ENCODE peak calls at places on chromosomes 1 and 21, in six cellular contexts. One of them, this sample, is unnamed.

GRCh38 chr1:14095001-14095400 is 395.0 kb downstream of the PRDM2 start:
- DNase-seq in GM23338: peak; percentile 81
- DNase-seq in HCT116: peak; percentile 6
- DNase-seq in endothelial cell of umbilical vein: no peak
- DNase-seq in prostate gland: no peak
- DNase-seq in suprapubic skin: no peak
- DNase-seq in this sample: no peak

GRCh38 chr21:43667191-43667904 is 8.0 kb downstream of the RRP1B start:
- DNase-seq in GM23338: no peak
- DNase-seq in HCT116: no peak
- DNase-seq in endothelial cell of umbilical vein: no peak
- DNase-seq in prostate gland: no peak
- DNase-seq in suprapubic skin: no peak
- DNase-seq in this sample: no peak

GRCh38 chr1:204258213-204259115 is 44.7 kb upstream of the GOLT1A start:
- DNase-seq in GM23338: peak; percentile 88
- DNase-seq in HCT116: peak; percentile 37
- DNase-seq in endothelial cell of umbilical vein: peak; percentile 69
- DNase-seq in prostate gland: peak; percentile 60
- DNase-seq in suprapubic skin: no peak
- DNase-seq in this sample: no peak

GRCh38 chr1:41802532-41803501 is 115.9 kb downstream of the HIVEP3 start:
- DNase-seq in GM23338: no peak
- DNase-seq in HCT116: no peak
- DNase-seq in endothelial cell of umbilical vein: no peak
- DNase-seq in prostate gland: peak; percentile 72
- DNase-seq in suprapubic skin: no peak
- DNase-seq in this sample: peak; percentile 62

GRCh38 chr1:114397601-114398000 is 113.4 kb downstream of the TRIM33 start:
- DNase-seq in GM23338: no peak
- DNase-seq in HCT116: no peak
- DNase-seq in endothelial cell of umbilical vein: no peak
- DNase-seq in prostate gland: no peak
- DNase-seq in suprapubic skin: no peak
- DNase-seq in this sample: no peak

GRCh38 chr1:27356628-27357280 is 10.0 kb downstream of the MAP3K6 start:
- DNase-seq in GM23338: peak; percentile 71
- DNase-seq in HCT116: no peak
- DNase-seq in endothelial cell of umbilical vein: no peak
- DNase-seq in prostate gland: peak; percentile 66
- DNase-seq in suprapubic skin: no peak
- DNase-seq in this sample: no peak

GRCh38 chr21:46500224-46500861 is 41.7 kb downstream of the DIP2A start:
- DNase-seq in GM23338: no peak
- DNase-seq in HCT116: no peak
- DNase-seq in endothelial cell of umbilical vein: peak; percentile 34
- DNase-seq in prostate gland: no peak
- DNase-seq in suprapubic skin: no peak
- DNase-seq in this sample: no peak

GRCh38 chr1:108661030-108661609 is at the start of gene HENMT1:
- DNase-seq in GM23338: peak; percentile 82
- DNase-seq in HCT116: no peak
- DNase-seq in endothelial cell of umbilical vein: peak; percentile 85
- DNase-seq in prostate gland: peak; percentile 15
- DNase-seq in suprapubic skin: peak; percentile 84
- DNase-seq in this sample: peak; percentile 35

GRCh38 chr21:43911015-43911934 is 46.3 kb downstream of the AGPAT3 start:
- DNase-seq in GM23338: no peak
- DNase-seq in HCT116: no peak
- DNase-seq in endothelial cell of umbilical vein: no peak
- DNase-seq in prostate gland: no peak
- DNase-seq in suprapubic skin: peak; percentile 61
- DNase-seq in this sample: no peak

GRCh38 chr1:212457740-212458338 is 25.1 kb downstream of the NENF start:
- DNase-seq in GM23338: peak; percentile 93
- DNase-seq in HCT116: peak; percentile 48
- DNase-seq in endothelial cell of umbilical vein: peak; percentile 42
- DNase-seq in prostate gland: no peak
- DNase-seq in suprapubic skin: no peak
- DNase-seq in this sample: no peak

GRCh38 chr1:70142120-70142519 is 63.3 kb downstream of the LRRC40 start:
- DNase-seq in GM23338: peak; percentile 26
- DNase-seq in HCT116: no peak
- DNase-seq in endothelial cell of umbilical vein: no peak
- DNase-seq in prostate gland: no peak
- DNase-seq in suprapubic skin: no peak
- DNase-seq in this sample: no peak

GRCh38 chr1:233907139-233907538 is 2.7 kb downstream of the SLC35F3 start:
- DNase-seq in GM23338: no peak
- DNase-seq in HCT116: no peak
- DNase-seq in endothelial cell of umbilical vein: no peak
- DNase-seq in prostate gland: no peak
- DNase-seq in suprapubic skin: no peak
- DNase-seq in this sample: no peak

GRCh38 chr1:87478231-87478630 is 149.6 kb downstream of the LMO4 start:
- DNase-seq in GM23338: peak; percentile 69
- DNase-seq in HCT116: peak; percentile 16
- DNase-seq in endothelial cell of umbilical vein: no peak
- DNase-seq in prostate gland: no peak
- DNase-seq in suprapubic skin: no peak
- DNase-seq in this sample: no peak

GRCh38 chr1:147201786-147202185 is 23.4 kb downstream of the FMO5 start:
- DNase-seq in GM23338: no peak
- DNase-seq in HCT116: no peak
- DNase-seq in endothelial cell of umbilical vein: no peak
- DNase-seq in prostate gland: no peak
- DNase-seq in suprapubic skin: no peak
- DNase-seq in this sample: no peak

GRCh38 chr1:15444476-15445389 is 6.5 kb downstream of the CTRC start:
- DNase-seq in GM23338: no peak
- DNase-seq in HCT116: no peak
- DNase-seq in endothelial cell of umbilical vein: no peak
- DNase-seq in prostate gland: no peak
- DNase-seq in suprapubic skin: no peak
- DNase-seq in this sample: no peak

GRCh38 chr21:45411810-45412206 is 6.8 kb downstream of the COL18A1 start:
- DNase-seq in GM23338: no peak
- DNase-seq in HCT116: no peak
- DNase-seq in endothelial cell of umbilical vein: no peak
- DNase-seq in prostate gland: no peak
- DNase-seq in suprapubic skin: no peak
- DNase-seq in this sample: no peak

GRCh38 chr1:67094191-67094590 is 40.2 kb upstream of the SLC35D1 start:
- DNase-seq in GM23338: no peak
- DNase-seq in HCT116: no peak
- DNase-seq in endothelial cell of umbilical vein: no peak
- DNase-seq in prostate gland: no peak
- DNase-seq in suprapubic skin: no peak
- DNase-seq in this sample: no peak

GRCh38 chr1:31571340-31572295 is 4.7 kb upstream of the TINAGL1 start:
- DNase-seq in GM23338: no peak
- DNase-seq in HCT116: no peak
- DNase-seq in endothelial cell of umbilical vein: no peak
- DNase-seq in prostate gland: no peak
- DNase-seq in suprapubic skin: no peak
- DNase-seq in this sample: no peak

GRCh38 chr1:235714205-235714897 is 64.8 kb upstream of the GNG4 start:
- DNase-seq in GM23338: no peak
- DNase-seq in HCT116: no peak
- DNase-seq in endothelial cell of umbilical vein: no peak
- DNase-seq in prostate gland: no peak
- DNase-seq in suprapubic skin: no peak
- DNase-seq in this sample: no peak

GRCh38 chr1:156592158-156592909 is 758 bp downstream of the NAXE start:
- DNase-seq in GM23338: peak; percentile 21
- DNase-seq in HCT116: no peak
- DNase-seq in endothelial cell of umbilical vein: peak; percentile 7
- DNase-seq in prostate gland: no peak
- DNase-seq in suprapubic skin: no peak
- DNase-seq in this sample: no peak

GRCh38 chr1:241423541-241424479 is 66.8 kb upstream of the RGS7 start:
- DNase-seq in GM23338: peak; percentile 78
- DNase-seq in HCT116: no peak
- DNase-seq in endothelial cell of umbilical vein: peak; percentile 33
- DNase-seq in prostate gland: no peak
- DNase-seq in suprapubic skin: no peak
- DNase-seq in this sample: no peak

GRCh38 chr1:205258313-205259176 is 30.8 kb downstream of the TMCC2 start:
- DNase-seq in GM23338: no peak
- DNase-seq in HCT116: no peak
- DNase-seq in endothelial cell of umbilical vein: no peak
- DNase-seq in prostate gland: no peak
- DNase-seq in suprapubic skin: no peak
- DNase-seq in this sample: no peak

GRCh38 chr1:38786040-38786436 is 73.5 kb downstream of the RRAGC start:
- DNase-seq in GM23338: no peak
- DNase-seq in HCT116: peak; percentile 12
- DNase-seq in endothelial cell of umbilical vein: no peak
- DNase-seq in prostate gland: no peak
- DNase-seq in suprapubic skin: no peak
- DNase-seq in this sample: no peak

GRCh38 chr1:224497714-224498573 is 63.3 kb upstream of the WDR26 start:
- DNase-seq in GM23338: peak; percentile 81
- DNase-seq in HCT116: no peak
- DNase-seq in endothelial cell of umbilical vein: peak; percentile 89
- DNase-seq in prostate gland: peak; percentile 38
- DNase-seq in suprapubic skin: no peak
- DNase-seq in this sample: no peak

GRCh38 chr1:24743404-24744211 is 1.6 kb upstream of the CLIC4 start:
- DNase-seq in GM23338: peak; percentile 57
- DNase-seq in HCT116: no peak
- DNase-seq in endothelial cell of umbilical vein: peak; percentile 39
- DNase-seq in prostate gland: no peak
- DNase-seq in suprapubic skin: peak; percentile 65
- DNase-seq in this sample: no peak

GRCh38 chr1:234589854-234590620 is 19.9 kb downstream of the IRF2BP2 start:
- DNase-seq in GM23338: no peak
- DNase-seq in HCT116: no peak
- DNase-seq in endothelial cell of umbilical vein: no peak
- DNase-seq in prostate gland: no peak
- DNase-seq in suprapubic skin: no peak
- DNase-seq in this sample: no peak

GRCh38 chr1:11526071-11526895 is 47.3 kb downstream of the DISP3 start:
- DNase-seq in GM23338: no peak
- DNase-seq in HCT116: no peak
- DNase-seq in endothelial cell of umbilical vein: no peak
- DNase-seq in prostate gland: no peak
- DNase-seq in suprapubic skin: peak; percentile 68
- DNase-seq in this sample: no peak

GRCh38 chr21:41183575-41183974 is 15.6 kb downstream of the BACE2 start:
- DNase-seq in GM23338: peak; percentile 30
- DNase-seq in HCT116: no peak
- DNase-seq in endothelial cell of umbilical vein: no peak
- DNase-seq in prostate gland: no peak
- DNase-seq in suprapubic skin: no peak
- DNase-seq in this sample: no peak
- TF ChIP-seq POLR2AphosphoS5 in GM23338: no peak
- TF ChIP-seq POLR2AphosphoS5 in HCT116: no peak
- TF ChIP-seq POLR2AphosphoS5 in endothelial cell of umbilical vein: no peak
- TF ChIP-seq POLR2AphosphoS5 in prostate gland: no peak
- TF ChIP-seq POLR2AphosphoS5 in suprapubic skin: no peak
- TF ChIP-seq POLR2AphosphoS5 in this sample: no peak

GRCh38 chr1:3775498-3776230 is 3.1 kb downstream of the SMIM1 start:
- DNase-seq in GM23338: peak; percentile 82
- DNase-seq in HCT116: peak; percentile 64
- DNase-seq in endothelial cell of umbilical vein: no peak
- DNase-seq in prostate gland: no peak
- DNase-seq in suprapubic skin: peak; percentile 78
- DNase-seq in this sample: no peak
- H3K4me3 ChIP-seq in GM23338: no peak overlapping the region
- H3K4me3 ChIP-seq in HCT116: no peak overlapping the region
- H3K4me3 ChIP-seq in endothelial cell of umbilical vein: no peak overlapping the region
- H3K4me3 ChIP-seq in prostate gland: no peak overlapping the region
- H3K4me3 ChIP-seq in suprapubic skin: no peak overlapping the region
- H3K4me3 ChIP-seq in this sample: peak overlapping the region; percentile 11

GRCh38 chr1:32757213-32757895 is 54.8 kb upstream of the SYNC start:
- DNase-seq in GM23338: no peak
- DNase-seq in HCT116: no peak
- DNase-seq in endothelial cell of umbilical vein: no peak
- DNase-seq in prostate gland: no peak
- DNase-seq in suprapubic skin: no peak
- DNase-seq in this sample: no peak

GRCh38 chr1:32755810-32756159 is 53.2 kb upstream of the SYNC start:
- DNase-seq in GM23338: no peak
- DNase-seq in HCT116: no peak
- DNase-seq in endothelial cell of umbilical vein: no peak
- DNase-seq in prostate gland: no peak
- DNase-seq in suprapubic skin: no peak
- DNase-seq in this sample: no peak

GRCh38 chr1:32754282-32755097 is 51.9 kb upstream of the SYNC start:
- DNase-seq in GM23338: peak; percentile 95
- DNase-seq in HCT116: no peak
- DNase-seq in endothelial cell of umbilical vein: no peak
- DNase-seq in prostate gland: peak; percentile 79
- DNase-seq in suprapubic skin: no peak
- DNase-seq in this sample: peak; percentile 81

GRCh38 chr1:32755098-32755809 is 52.7 kb upstream of the SYNC start:
- DNase-seq in GM23338: peak; percentile 83
- DNase-seq in HCT116: no peak
- DNase-seq in endothelial cell of umbilical vein: no peak
- DNase-seq in prostate gland: no peak
- DNase-seq in suprapubic skin: no peak
- DNase-seq in this sample: no peak

DNA sequence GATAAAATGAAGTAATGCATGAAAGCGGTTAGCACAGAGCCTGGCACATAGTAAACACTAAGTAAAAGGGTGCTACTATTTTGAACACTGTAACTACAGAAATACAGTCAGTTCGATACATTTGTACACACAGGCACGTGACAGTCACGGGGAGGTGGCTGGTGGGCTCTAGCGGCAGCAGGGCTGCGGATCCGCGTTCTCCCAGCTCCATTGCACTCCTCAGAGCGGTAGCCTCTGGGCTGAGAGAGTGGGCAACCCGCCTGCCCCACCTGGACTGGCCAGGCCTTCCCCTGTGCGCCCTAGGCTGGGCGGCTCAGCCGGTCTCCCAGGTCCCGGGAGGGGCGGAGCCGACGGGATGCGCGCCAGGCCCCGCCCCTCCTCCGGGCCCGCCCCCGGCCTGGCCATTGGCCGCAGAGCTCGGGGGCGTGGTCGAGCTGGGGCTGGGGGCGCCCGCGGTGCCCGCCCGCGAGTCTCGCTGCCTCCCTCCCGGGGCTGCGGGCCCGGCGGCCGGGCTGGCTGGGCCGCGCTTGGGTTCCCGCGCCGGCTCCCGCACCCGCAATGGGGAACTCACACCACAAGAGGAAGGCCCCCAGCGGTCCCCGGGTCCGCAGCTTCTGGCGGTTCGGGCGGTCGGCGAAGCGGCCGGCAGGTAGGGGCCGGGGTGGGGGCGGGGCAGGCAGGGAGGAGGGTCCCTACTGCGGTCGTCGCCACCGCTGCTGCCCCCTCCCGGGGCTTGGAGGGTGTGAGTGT is 51.1 kb upstream of the SYNC start:
- DNase-seq in GM23338: peak; percentile 96
- DNase-seq in HCT116: no peak
- DNase-seq in endothelial cell of umbilical vein: peak; percentile 73
- DNase-seq in prostate gland: peak; percentile 84
- DNase-seq in suprapubic skin: no peak
- DNase-seq in this sample: peak; percentile 80
- TF ChIP-seq POLR2AphosphoS5 in GM23338: peak; percentile 28
- TF ChIP-seq POLR2AphosphoS5 in HCT116: no peak
- TF ChIP-seq POLR2AphosphoS5 in endothelial cell of umbilical vein: no peak
- TF ChIP-seq POLR2AphosphoS5 in prostate gland: peak; percentile 62
- TF ChIP-seq POLR2AphosphoS5 in suprapubic skin: no peak
- TF ChIP-seq POLR2AphosphoS5 in this sample: no peak

GRCh38 chr1:6471086-6471841 is 5.3 kb upstream of the TNFRSF25 start:
- DNase-seq in GM23338: peak; percentile 87
- DNase-seq in HCT116: peak; percentile 58
- DNase-seq in endothelial cell of umbilical vein: no peak
- DNase-seq in prostate gland: no peak
- DNase-seq in suprapubic skin: no peak
- DNase-seq in this sample: no peak
- H3K4me3 ChIP-seq in GM23338: peak overlapping the region; percentile 74
- H3K4me3 ChIP-seq in HCT116: peak overlapping the region; percentile 54
- H3K4me3 ChIP-seq in endothelial cell of umbilical vein: no peak overlapping the region
- H3K4me3 ChIP-seq in prostate gland: no peak overlapping the region
- H3K4me3 ChIP-seq in suprapubic skin: peak overlapping the region; percentile 21
- H3K4me3 ChIP-seq in this sample: no peak overlapping the region